ENCODE peak calls at places on chromosome 10, in five cellular contexts. W is cardiac muscle cell; X is adrenal gland; V is CD4-positive, CD25-positive, alpha-beta regulatory T cell; R is gastrocnemius medialis. S is an unnamed sample. For H3K4me1, the result is how much of the 10 kb centered on the place peaks cover.

GRCh38 chr10:100362570-100363496 is 15.8 kb downstream of the SCD start:
- DNase-seq in W (no peak), X (peak), V (no peak), R (peak), S (no peak)

GRCh38 chr10:17527530-17528146 is 73.2 kb upstream of the ST8SIA6 start:
- DNase-seq in W (no peak), X (no peak), V (no peak), R (no peak), S (no peak)

GRCh38 chr10:38047666-38048065 is 37.2 kb downstream of the ZNF33A start:
- DNase-seq in W (no peak), X (no peak), V (peak), R (no peak), S (no peak)

GRCh38 chr10:10397906-10398305 is 619.8 kb upstream of the CELF2 start:
- DNase-seq in W (no peak), X (no peak), V (no peak), R (no peak), S (no peak)

GRCh38 chr10:27030060-27030459 is 70.2 kb downstream of the ANKRD26 start:
- DNase-seq in W (no peak), X (no peak), V (peak), R (no peak), S (no peak)

GRCh38 chr10:122446668-122447410 is 7.6 kb upstream of the ARMS2 start:
- DNase-seq in W (no peak), X (no peak), V (no peak), R (no peak), S (no peak)

GRCh38 chr10:81914736-81915510 is 39.9 kb downstream of the NRG3 start:
- DNase-seq in W (no peak), X (no peak), V (no peak), R (no peak), S (no peak)

GRCh38 chr10:79331709-79332108 is 15.6 kb upstream of the PPIF start:
- DNase-seq in W (no peak), X (peak), V (peak), R (no peak), S (no peak)

GRCh38 chr10:61855771-61856170 is 45.7 kb upstream of the ARID5B start:
- DNase-seq in W (no peak), X (no peak), V (no peak), R (no peak), S (no peak)

GRCh38 chr10:12844796-12845524 is 156.6 kb downstream of the CCDC3 start:
- DNase-seq in W (no peak), X (peak), V (no peak), R (no peak), S (no peak)

GRCh38 chr10:75982611-75983369 is 551.4 kb downstream of the LRMDA start:
- DNase-seq in W (no peak), X (peak), V (no peak), R (peak), S (peak)

GRCh38 chr10:61842755-61843497 is 58.6 kb upstream of the ARID5B start:
- DNase-seq in W (no peak), X (peak), V (no peak), R (no peak), S (no peak)

GRCh38 chr10:96833220-96834001 is 1.3 kb downstream of the LCOR start:
- DNase-seq in W (peak), X (peak), V (peak), R (peak), S (no peak)

GRCh38 chr10:26556756-26557640 is 118.9 kb downstream of the APBB1IP start:
- DNase-seq in W (peak), X (peak), V (peak), R (no peak), S (no peak)

GRCh38 chr10:130141460-130141859 is 5.3 kb downstream of the GLRX3 start:
- DNase-seq in W (no peak), X (no peak), V (no peak), R (no peak), S (no peak)

GRCh38 chr10:102712089-102712488 is 2.1 kb downstream of the ARL3 start:
- DNase-seq in W (no peak), X (no peak), V (no peak), R (no peak), S (no peak)

GRCh38 chr10:97462309-97462708 is 16.3 kb downstream of the ZDHHC16 start:
- DNase-seq in W (no peak), X (no peak), V (no peak), R (no peak), S (no peak)

GRCh38 chr10:109454691-109455090 is 468.6 kb downstream of the XPNPEP1 start:
- DNase-seq in W (no peak), X (no peak), V (no peak), R (no peak), S (no peak)

DNA sequence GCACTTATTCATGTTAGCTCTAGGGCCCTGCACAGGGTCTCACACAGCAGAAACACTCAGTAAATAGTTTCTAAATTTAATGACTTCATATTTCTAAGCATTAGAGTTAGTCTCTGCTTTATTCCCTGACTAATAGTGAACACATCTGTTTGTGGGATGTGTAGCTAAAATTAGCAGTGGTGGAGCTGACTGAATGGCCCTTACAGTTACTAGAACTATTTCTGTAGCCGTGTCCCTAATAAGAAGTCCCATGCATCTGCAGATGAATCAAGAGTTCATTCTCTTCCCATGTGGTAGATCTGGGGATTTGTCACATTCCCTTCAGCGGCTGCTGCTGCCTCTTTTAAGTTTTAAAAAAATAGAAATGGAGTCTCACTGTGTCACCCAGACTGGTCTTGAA is 11.7 kb downstream of the MAP3K8 start:
- DNase-seq in W (peak), X (no peak), V (no peak), R (no peak), S (no peak)
- H3K4me1 ChIP-seq in W (under half), X (under half), V (under half), R (under half), S (under half)

GRCh38 chr10:114541081-114541833 is 116.8 kb downstream of the ABLIM1 start:
- DNase-seq in W (no peak), X (peak), V (peak), R (peak), S (peak)

GRCh38 chr10:114537791-114538543 is 120.1 kb downstream of the ABLIM1 start:
- DNase-seq in W (no peak), X (no peak), V (no peak), R (no peak), S (no peak)

GRCh38 chr10:114538544-114538906 is 119.5 kb downstream of the ABLIM1 start:
- DNase-seq in W (no peak), X (no peak), V (peak), R (no peak), S (peak)

GRCh38 chr10:114540191-114540590 is 117.9 kb downstream of the ABLIM1 start:
- DNase-seq in W (no peak), X (no peak), V (no peak), R (no peak), S (no peak)

GRCh38 chr10:114539623-114540022 is 118.5 kb downstream of the ABLIM1 start:
- DNase-seq in W (no peak), X (no peak), V (no peak), R (no peak), S (no peak)
- H3K4me1 ChIP-seq in W (under half), X (under half), V (half or more), R (under half), S (under half)

DNA sequence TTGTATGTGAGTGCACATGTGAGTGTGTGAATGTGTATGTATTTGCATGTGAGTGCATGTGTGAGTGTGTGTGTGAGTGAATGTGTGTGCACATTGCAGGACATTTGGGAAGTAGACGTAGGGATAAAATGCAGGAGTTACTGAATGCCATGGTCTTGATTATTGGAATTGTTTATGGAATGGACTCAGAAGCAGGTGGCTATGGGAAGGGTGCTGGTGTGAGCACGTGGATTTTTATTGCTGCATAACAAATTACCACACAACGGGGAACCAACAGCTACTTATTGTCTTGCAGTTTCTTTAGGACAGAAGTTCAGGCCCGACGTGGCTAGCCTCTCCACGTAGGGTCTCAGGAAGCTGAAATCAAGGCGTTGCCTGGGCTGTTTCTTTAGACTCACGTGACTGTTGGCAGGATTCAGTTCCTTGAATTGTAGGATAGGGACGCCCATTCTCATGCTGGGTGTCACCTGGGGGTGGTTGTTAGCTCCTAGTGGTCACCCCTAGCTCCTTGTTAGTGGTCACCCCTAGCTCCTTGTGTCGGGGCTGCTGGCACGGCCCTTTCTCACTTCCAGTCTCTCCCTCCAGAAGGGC is 48.3 kb upstream of the ZNF32 start:
- DNase-seq in W (no peak), X (no peak), V (no peak), R (no peak), S (no peak)
- H3K4me1 ChIP-seq in W (under half), X (under half), V (under half), R (under half), S (under half)

GRCh38 chr10:77554996-77555397 is 82.6 kb downstream of the KCNMA1 start:
- DNase-seq in W (no peak), X (peak), V (no peak), R (peak), S (no peak)

GRCh38 chr10:77553966-77554365 is 83.6 kb downstream of the KCNMA1 start:
- DNase-seq in W (no peak), X (peak), V (no peak), R (peak), S (no peak)

GRCh38 chr10:77553311-77553710 is 84.3 kb downstream of the KCNMA1 start:
- DNase-seq in W (no peak), X (no peak), V (no peak), R (no peak), S (no peak)

GRCh38 chr10:77550378-77550777 is 87.2 kb downstream of the KCNMA1 start:
- DNase-seq in W (no peak), X (no peak), V (no peak), R (peak), S (no peak)

DNA sequence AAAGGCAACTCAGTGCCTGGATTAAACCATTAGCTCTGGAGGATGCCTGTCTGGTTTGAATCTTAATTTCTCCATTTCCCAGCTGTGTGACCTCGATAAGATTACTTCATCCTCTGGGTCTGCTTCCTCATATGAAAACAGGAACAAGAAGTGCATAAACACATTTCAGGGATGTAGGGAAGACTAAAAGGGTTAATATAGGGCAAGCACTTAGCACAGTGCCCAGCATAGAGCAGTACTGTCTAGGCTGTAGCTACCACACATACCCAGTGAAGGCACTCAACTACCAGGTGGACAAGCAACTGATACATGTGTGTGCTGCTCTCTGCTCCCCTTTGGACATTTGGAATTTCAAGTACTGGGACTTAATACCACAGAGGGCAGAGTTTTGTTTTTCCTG is 85.4 kb downstream of the KCNMA1 start:
- DNase-seq in W (no peak), X (no peak), V (no peak), R (no peak), S (no peak)
- H3K4me1 ChIP-seq in W (under half), X (under half), V (under half), R (half or more), S (under half)

GRCh38 chr10:124605856-124606812 is 138.0 kb downstream of the FAM53B start:
- DNase-seq in W (no peak), X (no peak), V (no peak), R (no peak), S (peak)

GRCh38 chr10:124604214-124605000 is 139.8 kb downstream of the FAM53B start:
- DNase-seq in W (no peak), X (peak), V (no peak), R (no peak), S (peak)

GRCh38 chr10:124605001-124605370 is 139.2 kb downstream of the FAM53B start:
- DNase-seq in W (no peak), X (no peak), V (no peak), R (no peak), S (peak)

GRCh38 chr10:124606822-124607221 is 137.4 kb downstream of the FAM53B start:
- DNase-seq in W (no peak), X (no peak), V (no peak), R (no peak), S (no peak)

DNA sequence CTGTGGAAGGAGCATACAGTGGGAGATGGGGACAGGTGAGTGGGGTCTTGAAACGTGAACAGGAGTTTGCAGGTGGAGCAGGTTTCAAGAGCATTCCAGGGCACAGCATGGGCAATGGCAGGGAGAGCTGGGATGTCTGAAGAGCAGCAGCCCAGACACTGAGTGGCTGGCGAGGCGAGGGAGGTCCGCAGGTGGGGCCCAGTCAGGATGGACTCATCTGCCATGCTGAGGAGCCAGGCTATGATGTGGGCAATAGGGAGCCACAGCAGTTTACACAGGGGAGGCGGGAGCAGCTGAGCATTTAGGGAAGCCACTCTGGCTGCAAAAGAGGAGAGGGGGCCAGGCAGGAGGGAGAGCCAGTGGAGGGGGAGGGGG is 138.7 kb downstream of the FAM53B start:
- DNase-seq in W (no peak), X (no peak), V (no peak), R (no peak), S (peak)
- H3K4me1 ChIP-seq in W (under half), X (under half), V (under half), R (under half), S (under half)

DNA sequence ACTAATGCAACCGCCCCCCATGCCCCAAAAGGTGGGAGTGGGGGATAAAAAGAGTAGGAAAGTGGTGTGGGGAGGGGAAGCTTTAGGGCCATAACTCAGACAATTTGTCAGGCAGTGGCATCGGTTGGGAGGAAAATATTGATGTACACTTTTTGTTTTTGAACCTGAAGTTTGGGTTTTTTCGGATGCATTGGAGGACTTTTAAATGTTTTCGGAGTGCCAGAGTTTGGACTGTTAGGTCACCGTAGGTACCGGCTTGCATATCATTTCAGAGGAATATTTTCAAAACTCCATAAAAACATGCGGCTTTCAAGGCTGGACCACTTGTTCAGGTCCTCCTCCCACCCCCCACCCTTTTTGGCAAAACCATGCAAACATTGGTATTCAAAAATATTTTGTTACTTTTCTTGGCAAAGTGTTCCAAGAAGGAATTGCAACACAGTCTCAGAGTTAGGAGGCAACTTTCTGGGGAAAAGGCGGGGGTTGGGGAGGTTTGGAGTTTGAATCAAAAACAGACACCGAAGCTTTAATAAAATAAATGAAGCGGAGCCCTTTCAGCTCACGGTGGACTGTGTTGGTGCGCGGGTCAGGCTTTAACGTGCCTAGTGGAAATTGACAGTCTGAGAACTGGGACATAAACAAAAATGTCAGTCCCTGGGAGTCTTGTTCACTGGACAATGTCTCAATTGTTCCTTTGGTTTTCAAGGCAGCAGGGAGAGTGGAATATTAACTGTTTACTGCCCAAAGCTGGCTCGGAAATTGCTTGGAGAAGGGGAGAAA is 109.1 kb downstream of the TCF7L2 start:
- DNase-seq in W (no peak), X (no peak), V (no peak), R (no peak), S (no peak)
- H3K4me1 ChIP-seq in W (half or more), X (under half), V (under half), R (under half), S (under half)

S was measured in right cardiac atrium.